ENCODE peak calls at places on chromosomes 13 and 19, in seven cellular contexts. I is HS-5; U is activated naive CD4-positive, alpha-beta T cell; B is NT2/D1; J is AG09309; R is COR-L47; A is fibroblast of the aortic adventitia. F is an unnamed sample.

GRCh38 chr13:110771194-110771593 is 57.7 kb downstream of the ING1 start:
- DNase-seq in J (no peak), R (no peak), B (no peak), U (no peak), A (no peak), I (no peak), F (no peak)

GRCh38 chr19:54429545-54430227 is 14.4 kb downstream of the TTYH1 start:
- DNase-seq in R (no peak), J (no peak), A (no peak), B (no peak), U (no peak), I (no peak), F (no peak)

GRCh38 chr19:44775676-44776240 is 1.9 kb upstream of the CBLC start:
- DNase-seq in A (no peak), U (no peak), I (no peak), B (no peak), R (no peak), J (no peak), F (no peak)

GRCh38 chr13:44857736-44858135 is 131.5 kb downstream of the NUFIP1 start:
- DNase-seq in U (no peak), A (no peak), R (no peak), I (no peak), J (no peak), B (no peak), F (no peak)

GRCh38 chr13:74062933-74063332 is 71.3 kb downstream of the KLF12 start:
- DNase-seq in B (no peak), R (no peak), J (peak; percentile 17), U (no peak), A (peak; percentile 79), I (no peak), F (no peak)

GRCh38 chr19:4984448-4984990 is 15.6 kb downstream of the KDM4B start:
- DNase-seq in U (no peak), A (no peak), B (no peak), I (no peak), J (no peak), R (no peak), F (no peak)

GRCh38 chr19:10552596-10553053 is 8.9 kb downstream of the ATG4D start:
- DNase-seq in J (no peak), R (no peak), B (no peak), A (no peak), I (no peak), U (no peak), F (no peak)

GRCh38 chr19:7779631-7780486 is 16.8 kb downstream of the CLEC4M start:
- DNase-seq in R (no peak), I (no peak), U (no peak), J (no peak), A (no peak), B (no peak), F (no peak)

GRCh38 chr19:34220472-34221063 is 33.8 kb upstream of the GARRE1 start:
- DNase-seq in J (no peak), R (peak; percentile 52), U (no peak), B (no peak), A (peak; percentile 78), I (no peak), F (peak; percentile 20)

GRCh38 chr19:19477705-19478383 is 37.5 kb downstream of the TSSK6 start:
- DNase-seq in R (no peak), I (no peak), B (no peak), U (no peak), A (peak; percentile 19), J (no peak), F (no peak)

F was measured in activated B cell treated with CpG ODN at 0.5 μM for 24 hours.